ENCODE peak calls at places on chromosome 15, in seven cellular contexts. Q is ELF-1; R is stimulated activated CD8-positive, alpha-beta memory T cell treated with anti-CD3 and anti-CD28 coated beads, Interleukin-15, amount 100 ng/mL, for 24 hours; D is left lobe of liver; I is ELR; N is SJSA1; X is substantia nigra. J is an unnamed sample.

GRCh38 chr15:46309914-46310313 is 675.1 kb downstream of the SQOR start:
- DNase-seq in Q (no peak), R (no peak), D (no peak), I (no peak), N (no peak), X (no peak), J (no peak)

GRCh38 chr15:28002136-28002861 is 96.8 kb downstream of the OCA2 start:
- DNase-seq in Q (no peak), R (no peak), D (peak), I (no peak), N (no peak), X (no peak), J (no peak)

GRCh38 chr15:25707656-25708365 is 155.3 kb downstream of the ATP10A start:
- DNase-seq in Q (peak), R (no peak), D (no peak), I (no peak), N (no peak), X (no peak), J (no peak)

GRCh38 chr15:33757505-33758211 is 210.6 kb upstream of the CHRM5 start:
- DNase-seq in Q (no peak), R (no peak), D (no peak), I (no peak), N (no peak), X (no peak), J (no peak)

GRCh38 chr15:28023422-28023821 is 75.7 kb downstream of the OCA2 start:
- DNase-seq in Q (no peak), R (no peak), D (no peak), I (no peak), N (no peak), X (no peak), J (no peak)

GRCh38 chr15:40046721-40047412 is 7.9 kb upstream of the SRP14 start:
- DNase-seq in Q (no peak), R (no peak), D (no peak), I (peak), N (peak), X (no peak), J (peak)

GRCh38 chr15:90906181-90906849 is 3.2 kb downstream of the MAN2A2 start:
- DNase-seq in Q (no peak), R (no peak), D (no peak), I (no peak), N (no peak), X (no peak), J (no peak)

GRCh38 chr15:38814891-38815290 is 250.3 kb upstream of the RASGRP1 start:
- DNase-seq in Q (no peak), R (no peak), D (no peak), I (no peak), N (no peak), X (no peak), J (no peak)

GRCh38 chr15:75224281-75224680 is 22.6 kb downstream of the C15orf39 start:
- DNase-seq in Q (no peak), R (no peak), D (no peak), I (no peak), N (no peak), X (no peak), J (no peak)

GRCh38 chr15:76866008-76866407 is 39.1 kb downstream of the SCAPER start:
- DNase-seq in Q (no peak), R (no peak), D (no peak), I (no peak), N (no peak), X (no peak), J (no peak)

GRCh38 chr15:84772467-84772866 is 24.1 kb downstream of the ZNF592 start:
- DNase-seq in Q (no peak), R (no peak), D (no peak), I (no peak), N (no peak), X (no peak), J (no peak)

GRCh38 chr15:66292261-66293084 is 895 bp upstream of the DIS3L start:
- DNase-seq in Q (no peak), R (no peak), D (no peak), I (no peak), N (no peak), X (no peak), J (no peak)

GRCh38 chr15:42367041-42367440 is 7.7 kb downstream of the CAPN3 start:
- DNase-seq in Q (no peak), R (no peak), D (no peak), I (no peak), N (no peak), X (no peak), J (no peak)

GRCh38 chr15:51678081-51678480 is 3.2 kb upstream of the SCG3 start:
- DNase-seq in Q (no peak), R (no peak), D (no peak), I (peak), N (no peak), X (no peak), J (no peak)

GRCh38 chr15:70222632-70223031 is 124.9 kb upstream of the TLE3 start:
- DNase-seq in Q (no peak), R (no peak), D (no peak), I (no peak), N (no peak), X (no peak), J (no peak)

GRCh38 chr15:37581866-37582532 is 352.4 kb upstream of the TMCO5A start:
- DNase-seq in Q (no peak), R (no peak), D (no peak), I (no peak), N (no peak), X (no peak), J (peak)

GRCh38 chr15:26115229-26115943 is 252.3 kb upstream of the ATP10A start:
- DNase-seq in Q (no peak), R (no peak), D (no peak), I (no peak), N (no peak), X (no peak), J (no peak)

GRCh38 chr15:51075364-51075763 is 19.3 kb downstream of the TNFAIP8L3 start:
- DNase-seq in Q (no peak), R (no peak), D (no peak), I (no peak), N (no peak), X (no peak), J (no peak)

GRCh38 chr15:76345880-76346665 is 9.5 kb downstream of the ISL2 start:
- DNase-seq in Q (peak), R (no peak), D (no peak), I (peak), N (no peak), X (no peak), J (no peak)

GRCh38 chr15:88623061-88623460 is 1.9 kb downstream of the AEN start:
- DNase-seq in Q (no peak), R (no peak), D (no peak), I (peak), N (peak), X (no peak), J (peak)

GRCh38 chr15:98648654-98649537 is 557 bp downstream of the IGF1R start:
- DNase-seq in Q (peak), R (peak), D (no peak), I (peak), N (peak), X (no peak), J (peak)

GRCh38 chr15:43212299-43212698 is 8.5 kb downstream of the EPB42 start:
- DNase-seq in Q (no peak), R (no peak), D (no peak), I (no peak), N (no peak), X (no peak), J (no peak)

GRCh38 chr15:70722266-70723123 is 40.9 kb downstream of the UACA start:
- DNase-seq in Q (no peak), R (no peak), D (no peak), I (peak), N (no peak), X (no peak), J (no peak)

GRCh38 chr15:32838820-32839219 is 121.0 kb downstream of the GREM1 start:
- DNase-seq in Q (no peak), R (no peak), D (no peak), I (peak), N (peak), X (peak), J (peak)

GRCh38 chr15:92880796-92881569 is 19.1 kb upstream of the CHD2 start:
- DNase-seq in Q (no peak), R (no peak), D (no peak), I (no peak), N (peak), X (no peak), J (no peak)

GRCh38 chr15:96737408-96737807 is 406.9 kb downstream of the NR2F2 start:
- DNase-seq in Q (no peak), R (no peak), D (no peak), I (no peak), N (no peak), X (no peak), J (no peak)

GRCh38 chr15:36591534-36592411 is 12.3 kb downstream of the CDIN1 start:
- DNase-seq in Q (no peak), R (no peak), D (no peak), I (peak), N (peak), X (no peak), J (no peak)

GRCh38 chr15:80924278-80924677 is 65.3 kb downstream of the MESD start:
- DNase-seq in Q (no peak), R (no peak), D (no peak), I (no peak), N (no peak), X (no peak), J (no peak)

GRCh38 chr15:65569728-65570127 is 39.5 kb downstream of the HACD3 start:
- DNase-seq in Q (no peak), R (no peak), D (no peak), I (no peak), N (no peak), X (no peak), J (no peak)

GRCh38 chr15:71228403-71228802 is 113.1 kb downstream of the THSD4 start:
- DNase-seq in Q (no peak), R (no peak), D (no peak), I (no peak), N (no peak), X (no peak), J (peak)

GRCh38 chr15:88835119-88835518 is 31.9 kb downstream of the ACAN start:
- DNase-seq in Q (no peak), R (no peak), D (no peak), I (no peak), N (no peak), X (no peak), J (no peak)

GRCh38 chr15:96076350-96076749 is 254.2 kb upstream of the NR2F2 start:
- DNase-seq in Q (no peak), R (no peak), D (no peak), I (no peak), N (no peak), X (no peak), J (no peak)

GRCh38 chr15:79007066-79007465 is 62.2 kb upstream of the CTSH start:
- DNase-seq in Q (peak), R (no peak), D (no peak), I (peak), N (no peak), X (no peak), J (peak)

GRCh38 chr15:38042707-38043445 is 108.4 kb downstream of the TMCO5A start:
- DNase-seq in Q (no peak), R (no peak), D (no peak), I (no peak), N (peak), X (peak), J (no peak)

GRCh38 chr15:66780172-66780972 is 78.3 kb downstream of the SMAD6 start:
- DNase-seq in Q (peak), R (no peak), D (no peak), I (peak), N (peak), X (no peak), J (peak)

GRCh38 chr15:45454825-45455224 is 67.7 kb downstream of the SLC30A4 start:
- DNase-seq in Q (no peak), R (peak), D (no peak), I (peak), N (peak), X (peak), J (peak)

J was measured in islet precursor cell.